ENCODE peak calls at places on chromosomes 6 and 20, in six cellular contexts. One of them, this sample, is unnamed.

GRCh38 chr6:159098636-159099106 is 53.9 kb upstream of the TAGAP start:
- DNase-seq in left ventricle myocardium inferior: no peak
- DNase-seq in endodermal cell: peak; percentile 31
- DNase-seq in lower leg skin: peak; percentile 80
- DNase-seq in spleen: peak; percentile 87
- DNase-seq in pancreas: no peak
- DNase-seq in this sample: no peak

GRCh38 chr6:97958143-97958542 is 675.1 kb upstream of the MMS22L start:
- DNase-seq in left ventricle myocardium inferior: peak; percentile 17
- DNase-seq in endodermal cell: peak; percentile 79
- DNase-seq in lower leg skin: no peak
- DNase-seq in spleen: peak; percentile 56
- DNase-seq in pancreas: no peak
- DNase-seq in this sample: peak; percentile 5

GRCh38 chr20:48090314-48090713 is 305.0 kb upstream of the SULF2 start:
- DNase-seq in left ventricle myocardium inferior: no peak
- DNase-seq in endodermal cell: no peak
- DNase-seq in lower leg skin: no peak
- DNase-seq in spleen: no peak
- DNase-seq in pancreas: no peak
- DNase-seq in this sample: no peak

GRCh38 chr6:52423971-52424381 is 3.8 kb downstream of the EFHC1 start:
- DNase-seq in left ventricle myocardium inferior: no peak
- DNase-seq in endodermal cell: peak; percentile 61
- DNase-seq in lower leg skin: no peak
- DNase-seq in spleen: no peak
- DNase-seq in pancreas: no peak
- DNase-seq in this sample: peak; percentile 97

GRCh38 chr6:15329154-15329781 is 83.4 kb downstream of the JARID2 start:
- DNase-seq in left ventricle myocardium inferior: no peak
- DNase-seq in endodermal cell: no peak
- DNase-seq in lower leg skin: no peak
- DNase-seq in spleen: no peak
- DNase-seq in pancreas: no peak
- DNase-seq in this sample: peak; percentile 98

GRCh38 chr6:13375360-13375878 is 47.1 kb upstream of the TBC1D7 start:
- DNase-seq in left ventricle myocardium inferior: no peak
- DNase-seq in endodermal cell: no peak
- DNase-seq in lower leg skin: no peak
- DNase-seq in spleen: no peak
- DNase-seq in pancreas: no peak
- DNase-seq in this sample: no peak

GRCh38 chr6:68891419-68891818 is 256.3 kb downstream of the ADGRB3 start:
- DNase-seq in left ventricle myocardium inferior: no peak
- DNase-seq in endodermal cell: no peak
- DNase-seq in lower leg skin: no peak
- DNase-seq in spleen: no peak
- DNase-seq in pancreas: no peak
- DNase-seq in this sample: peak; percentile 18

GRCh38 chr6:6918216-6918983 is 189.4 kb upstream of the RREB1 start:
- DNase-seq in left ventricle myocardium inferior: no peak
- DNase-seq in endodermal cell: no peak
- DNase-seq in lower leg skin: no peak
- DNase-seq in spleen: no peak
- DNase-seq in pancreas: no peak
- DNase-seq in this sample: peak; percentile 88

GRCh38 chr6:26273673-26274595 is 91.1 kb upstream of the BTN3A2 start:
- DNase-seq in left ventricle myocardium inferior: no peak
- DNase-seq in endodermal cell: no peak
- DNase-seq in lower leg skin: no peak
- DNase-seq in spleen: no peak
- DNase-seq in pancreas: no peak
- DNase-seq in this sample: no peak

GRCh38 chr20:62495798-62496325 is 20.1 kb upstream of the GATA5 start:
- DNase-seq in left ventricle myocardium inferior: no peak
- DNase-seq in endodermal cell: no peak
- DNase-seq in lower leg skin: no peak
- DNase-seq in spleen: no peak
- DNase-seq in pancreas: no peak
- DNase-seq in this sample: no peak

GRCh38 chr6:52013035-52013434 is 74.4 kb downstream of the PKHD1 start:
- DNase-seq in left ventricle myocardium inferior: no peak
- DNase-seq in endodermal cell: no peak
- DNase-seq in lower leg skin: no peak
- DNase-seq in spleen: no peak
- DNase-seq in pancreas: no peak
- DNase-seq in this sample: peak; percentile 2

GRCh38 chr6:1614448-1614766 is 4.7 kb downstream of the FOXC1 start:
- DNase-seq in left ventricle myocardium inferior: no peak
- DNase-seq in endodermal cell: peak; percentile 74
- DNase-seq in lower leg skin: no peak
- DNase-seq in spleen: no peak
- DNase-seq in pancreas: no peak
- DNase-seq in this sample: no peak

GRCh38 chr20:41358717-41359116 is 7.9 kb downstream of the EMILIN3 start:
- DNase-seq in left ventricle myocardium inferior: no peak
- DNase-seq in endodermal cell: no peak
- DNase-seq in lower leg skin: no peak
- DNase-seq in spleen: no peak
- DNase-seq in pancreas: no peak
- DNase-seq in this sample: no peak

GRCh38 chr6:15036690-15037245 is 209.1 kb upstream of the JARID2 start:
- DNase-seq in left ventricle myocardium inferior: peak; percentile 85
- DNase-seq in endodermal cell: peak; percentile 87
- DNase-seq in lower leg skin: peak; percentile 86
- DNase-seq in spleen: no peak
- DNase-seq in pancreas: peak; percentile 30
- DNase-seq in this sample: no peak

GRCh38 chr6:127841811-127842210 is 59.0 kb downstream of the THEMIS start:
- DNase-seq in left ventricle myocardium inferior: no peak
- DNase-seq in endodermal cell: no peak
- DNase-seq in lower leg skin: no peak
- DNase-seq in spleen: no peak
- DNase-seq in pancreas: no peak
- DNase-seq in this sample: no peak

GRCh38 chr6:105618247-105618646 is 215.4 kb upstream of the PREP start:
- DNase-seq in left ventricle myocardium inferior: no peak
- DNase-seq in endodermal cell: no peak
- DNase-seq in lower leg skin: no peak
- DNase-seq in spleen: no peak
- DNase-seq in pancreas: no peak
- DNase-seq in this sample: no peak

GRCh38 chr6:149147191-149147590 is 170.3 kb upstream of the TAB2 start:
- DNase-seq in left ventricle myocardium inferior: no peak
- DNase-seq in endodermal cell: no peak
- DNase-seq in lower leg skin: no peak
- DNase-seq in spleen: no peak
- DNase-seq in pancreas: no peak
- DNase-seq in this sample: no peak

GRCh38 chr20:25236450-25237304 is 11.2 kb upstream of the PYGB start:
- DNase-seq in left ventricle myocardium inferior: no peak
- DNase-seq in endodermal cell: peak; percentile 80
- DNase-seq in lower leg skin: no peak
- DNase-seq in spleen: no peak
- DNase-seq in pancreas: no peak
- DNase-seq in this sample: no peak

GRCh38 chr20:51752343-51752951 is 15.7 kb downstream of the ATP9A start:
- DNase-seq in left ventricle myocardium inferior: no peak
- DNase-seq in endodermal cell: no peak
- DNase-seq in lower leg skin: no peak
- DNase-seq in spleen: no peak
- DNase-seq in pancreas: no peak
- DNase-seq in this sample: peak; percentile 83

GRCh38 chr6:163949367-163949766 is 534.8 kb downstream of the QKI start:
- DNase-seq in left ventricle myocardium inferior: no peak
- DNase-seq in endodermal cell: no peak
- DNase-seq in lower leg skin: no peak
- DNase-seq in spleen: no peak
- DNase-seq in pancreas: no peak
- DNase-seq in this sample: no peak

GRCh38 chr6:154138806-154139205 is 99.8 kb downstream of the OPRM1 start:
- DNase-seq in left ventricle myocardium inferior: no peak
- DNase-seq in endodermal cell: no peak
- DNase-seq in lower leg skin: no peak
- DNase-seq in spleen: no peak
- DNase-seq in pancreas: no peak
- DNase-seq in this sample: no peak

GRCh38 chr6:154139894-154140293 is 100.9 kb downstream of the OPRM1 start:
- DNase-seq in left ventricle myocardium inferior: no peak
- DNase-seq in endodermal cell: no peak
- DNase-seq in lower leg skin: no peak
- DNase-seq in spleen: no peak
- DNase-seq in pancreas: no peak
- DNase-seq in this sample: no peak

DNA sequence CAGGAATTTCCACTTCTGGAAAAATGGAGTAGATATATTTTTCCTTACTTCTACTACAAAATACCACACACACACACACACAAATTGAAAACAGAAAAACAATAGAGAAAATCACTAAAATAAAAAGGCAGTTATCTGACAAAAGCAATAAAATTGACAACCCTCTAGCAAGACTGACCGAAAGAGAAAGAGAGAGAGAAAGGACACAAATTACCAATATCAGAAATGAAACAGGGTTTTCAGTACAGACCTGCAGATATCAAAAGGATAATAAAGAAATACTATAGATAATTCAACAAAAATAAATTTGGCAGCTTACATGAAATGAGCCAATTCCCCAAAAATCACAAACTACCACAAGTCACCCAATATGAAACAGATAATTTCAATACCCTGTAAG is 104.7 kb downstream of the OPRM1 start:
- DNase-seq in left ventricle myocardium inferior: no peak
- DNase-seq in endodermal cell: no peak
- DNase-seq in lower leg skin: no peak
- DNase-seq in spleen: no peak
- DNase-seq in pancreas: no peak
- DNase-seq in this sample: no peak
- H3K4me3 ChIP-seq in left ventricle myocardium inferior: no peak overlapping the region
- H3K4me3 ChIP-seq in endodermal cell: no peak overlapping the region
- H3K4me3 ChIP-seq in lower leg skin: no peak overlapping the region
- H3K4me3 ChIP-seq in spleen: no peak overlapping the region
- H3K4me3 ChIP-seq in pancreas: no peak overlapping the region
- H3K4me3 ChIP-seq in this sample: no peak overlapping the region

DNA sequence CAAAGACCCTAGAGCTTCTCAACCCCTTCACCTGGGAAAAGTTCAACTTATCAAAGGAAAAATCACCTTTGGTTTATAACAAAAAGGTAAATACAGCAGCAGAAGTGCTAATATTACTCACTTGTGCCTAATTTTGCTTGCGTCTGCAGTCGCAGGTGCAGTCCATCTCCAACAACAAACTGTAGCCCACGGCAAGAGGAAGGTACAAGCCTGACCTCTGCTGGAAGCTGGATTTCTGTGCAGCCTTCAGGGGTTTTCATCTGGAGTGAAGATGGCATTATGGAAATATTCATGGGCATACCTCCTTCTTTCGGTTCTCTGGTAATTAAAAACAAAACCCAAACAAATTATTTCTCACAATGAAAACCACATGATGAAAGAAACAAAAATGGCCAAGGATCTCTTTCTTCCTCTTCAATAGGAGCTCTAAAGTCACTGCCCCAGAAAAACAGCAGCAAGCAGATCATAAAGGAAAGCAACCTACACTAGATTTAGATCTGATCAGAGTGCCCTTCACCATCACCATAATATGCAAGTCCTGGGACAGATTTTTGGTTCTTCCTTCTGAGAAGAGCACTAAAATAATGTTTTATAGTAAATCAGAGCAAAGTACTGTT is 7.8 kb downstream of the UBE3D start:
- DNase-seq in left ventricle myocardium inferior: no peak
- DNase-seq in endodermal cell: peak; percentile 76
- DNase-seq in lower leg skin: no peak
- DNase-seq in spleen: no peak
- DNase-seq in pancreas: no peak
- DNase-seq in this sample: peak; percentile 69
- TF ChIP-seq CTCF in left ventricle myocardium inferior: peak; percentile 73
- TF ChIP-seq CTCF in endodermal cell: peak; percentile 86
- TF ChIP-seq CTCF in lower leg skin: no peak
- TF ChIP-seq CTCF in spleen: peak; percentile 42
- TF ChIP-seq CTCF in pancreas: peak; percentile 46
- TF ChIP-seq CTCF in this sample: peak; percentile 84

GRCh38 chr6:32244946-32245398 is 21.1 kb upstream of the NOTCH4 start:
- DNase-seq in left ventricle myocardium inferior: peak; percentile 84
- DNase-seq in endodermal cell: peak; percentile 91
- DNase-seq in lower leg skin: peak; percentile 96
- DNase-seq in spleen: peak; percentile 90
- DNase-seq in pancreas: peak; percentile 50
- DNase-seq in this sample: peak; percentile 81
- H3K4me3 ChIP-seq in left ventricle myocardium inferior: peak overlapping the region; percentile 25
- H3K4me3 ChIP-seq in endodermal cell: no peak overlapping the region
- H3K4me3 ChIP-seq in lower leg skin: no peak overlapping the region
- H3K4me3 ChIP-seq in spleen: peak overlapping the region; percentile 1
- H3K4me3 ChIP-seq in pancreas: no peak overlapping the region
- H3K4me3 ChIP-seq in this sample: no peak overlapping the region

GRCh38 chr20:58543274-58543673 is 28.1 kb upstream of the APCDD1L start:
- DNase-seq in left ventricle myocardium inferior: no peak
- DNase-seq in endodermal cell: peak; percentile 3
- DNase-seq in lower leg skin: peak; percentile 5
- DNase-seq in spleen: no peak
- DNase-seq in pancreas: no peak
- DNase-seq in this sample: no peak

GRCh38 chr20:58544891-58545290 is 29.7 kb upstream of the APCDD1L start:
- DNase-seq in left ventricle myocardium inferior: no peak
- DNase-seq in endodermal cell: peak; percentile 11
- DNase-seq in lower leg skin: peak; percentile 57
- DNase-seq in spleen: no peak
- DNase-seq in pancreas: no peak
- DNase-seq in this sample: no peak

GRCh38 chr20:58545565-58546195 is 30.5 kb upstream of the APCDD1L start:
- DNase-seq in left ventricle myocardium inferior: no peak
- DNase-seq in endodermal cell: peak; percentile 24
- DNase-seq in lower leg skin: peak; percentile 45
- DNase-seq in spleen: no peak
- DNase-seq in pancreas: no peak
- DNase-seq in this sample: no peak

GRCh38 chr20:58544301-58544700 is 29.1 kb upstream of the APCDD1L start:
- DNase-seq in left ventricle myocardium inferior: no peak
- DNase-seq in endodermal cell: peak; percentile 27
- DNase-seq in lower leg skin: peak; percentile 8
- DNase-seq in spleen: no peak
- DNase-seq in pancreas: no peak
- DNase-seq in this sample: no peak

DNA sequence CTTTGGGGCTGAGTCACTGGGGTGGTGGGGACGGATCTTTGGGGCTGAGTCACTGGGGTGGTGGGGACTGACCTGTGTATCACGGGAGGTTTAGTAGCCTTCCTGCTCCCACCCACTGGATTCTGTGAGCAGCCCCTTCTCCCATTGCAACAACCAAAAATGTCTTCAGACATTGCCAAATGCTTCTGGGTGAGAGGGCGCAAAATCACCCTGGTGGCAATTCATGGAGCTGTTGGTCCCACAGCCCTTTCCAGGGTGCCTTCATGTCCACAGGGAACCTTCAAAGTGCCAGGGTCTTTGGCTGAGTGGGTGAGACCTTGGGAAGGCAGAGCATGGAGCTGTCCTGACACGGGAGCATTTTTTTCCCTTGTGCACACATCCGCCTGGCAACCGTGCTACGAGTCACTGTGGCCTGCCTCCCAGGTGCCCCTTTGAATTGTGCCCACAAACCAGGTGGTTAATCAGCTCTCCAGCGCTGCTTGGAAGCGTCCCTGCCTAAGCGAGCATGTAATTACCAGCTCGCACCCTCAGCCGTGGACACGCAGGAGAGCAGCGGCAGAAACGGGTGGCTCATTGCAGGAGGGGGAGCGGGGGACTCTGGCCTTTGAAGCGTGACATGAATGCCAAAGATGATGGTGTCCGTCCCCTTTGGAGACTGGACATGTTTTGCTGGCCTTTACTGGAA is 27.4 kb upstream of the APCDD1L start:
- DNase-seq in left ventricle myocardium inferior: no peak
- DNase-seq in endodermal cell: peak; percentile 28
- DNase-seq in lower leg skin: peak; percentile 85
- DNase-seq in spleen: no peak
- DNase-seq in pancreas: no peak
- DNase-seq in this sample: peak; percentile 61
- TF ChIP-seq CTCF in left ventricle myocardium inferior: no peak
- TF ChIP-seq CTCF in endodermal cell: no peak
- TF ChIP-seq CTCF in lower leg skin: no peak
- TF ChIP-seq CTCF in spleen: no peak
- TF ChIP-seq CTCF in pancreas: no peak
- TF ChIP-seq CTCF in this sample: no peak

This sample was measured in cardiac fibroblast.